ENCODE peak calls at places on chromosomes 12 and 14, in four cellular contexts. B, M, W and R are unnamed samples.

GRCh38 chr12:56308714-56309113 is 7.1 kb downstream of the CNPY2 start:
- DNase-seq in M (no peak), B (no peak), W (no peak), R (no peak)

GRCh38 chr12:120495189-120495722 is 657 bp upstream of the DYNLL1 start:
- DNase-seq in B (peak; percentile 12), M (no peak), W (no peak), R (no peak)

GRCh38 chr12:70645494-70646317 is 8.5 kb upstream of the PTPRB start:
- DNase-seq in B (peak; percentile 62), W (peak; percentile 41), M (no peak), R (no peak)

GRCh38 chr14:18656627-18657026 is 55.7 kb downstream of the OR11H12 start:
- DNase-seq in B (no peak), W (no peak), M (no peak), R (no peak)

GRCh38 chr14:54474232-54474793 is 14.5 kb downstream of the GMFB start:
- DNase-seq in W (no peak), B (no peak), M (no peak), R (no peak)

GRCh38 chr12:78034025-78034424 is 203.3 kb downstream of the NAV3 start:
- DNase-seq in B (no peak), M (no peak), W (no peak), R (no peak)

GRCh38 chr14:23339506-23340268 is 13.0 kb downstream of the SLC22A17 start:
- DNase-seq in B (no peak), W (no peak), M (no peak), R (no peak)

GRCh38 chr14:102392506-102392905 is 29.8 kb downstream of the TECPR2 start:
- DNase-seq in W (no peak), B (no peak), M (no peak), R (no peak)

GRCh38 chr14:32430326-32430725 is 101.2 kb downstream of the AKAP6 start:
- DNase-seq in B (no peak), W (no peak), M (no peak), R (no peak)

GRCh38 chr12:95164656-95165055 is 52.6 kb downstream of the FGD6 start:
- DNase-seq in W (no peak), M (no peak), B (no peak), R (no peak)

GRCh38 chr14:51616724-51617409 is 34.8 kb upstream of the FRMD6 start:
- DNase-seq in M (no peak), W (peak; percentile 91), B (no peak), R (no peak)

GRCh38 chr12:132583736-132584135 is 26.6 kb downstream of the LRCOL1 start:
- DNase-seq in M (no peak), B (no peak), W (no peak), R (no peak)

GRCh38 chr12:115174928-115175327 is 491.0 kb upstream of the TBX3 start:
- DNase-seq in W (no peak), M (no peak), B (no peak), R (no peak)

GRCh38 chr12:25594376-25594775 is 41.3 kb upstream of the LMNTD1 start:
- DNase-seq in W (no peak), B (no peak), M (no peak), R (no peak)

GRCh38 chr14:103733651-103734050 is 18.0 kb downstream of the ZFYVE21 start:
- DNase-seq in B (no peak), W (no peak), M (no peak), R (no peak)
- TF ChIP-seq BHLHE40 in B (no peak), W (no peak), M (no peak), R (no peak)

GRCh38 chr12:29921307-29921706 is 137.6 kb upstream of the TMTC1 start:
- DNase-seq in M (no peak), W (peak; percentile 5), B (no peak), R (no peak)
- TF ChIP-seq TARDBP in M (no peak), W (no peak), B (no peak), R (no peak)

GRCh38 chr12:6869049-6870021 is 2.0 kb downstream of the TPI1 start:
- DNase-seq in M (peak; percentile 27), W (peak; percentile 77), B (peak; percentile 31), R (peak; percentile 68)
- TF ChIP-seq BHLHE40 in M (no peak), W (no peak), B (no peak), R (no peak)

GRCh38 chr12:40693503-40693863 is 1.2 kb downstream of the CNTN1 start:
- DNase-seq in M (no peak), W (no peak), B (no peak), R (peak; percentile 51)
- TF ChIP-seq TARDBP in M (no peak), W (no peak), B (no peak), R (no peak)